ENCODE peak calls at places on chromosomes 3 and 15, in five cellular contexts. D is IMR-90, A is H4, K is RWPE1, M is EL. Z is an unnamed sample.

GRCh38 chr3:99878005-99878404 is 60.3 kb downstream of the CMSS1 start:
- DNase-seq in D (peak), A (peak), K (peak), M (peak), Z (peak)

GRCh38 chr15:77027111-77027696 is 32.3 kb downstream of the PSTPIP1 start:
- DNase-seq in D (no peak), A (no peak), K (no peak), M (no peak), Z (no peak)

GRCh38 chr3:134366221-134366927 is 7.9 kb downstream of the AMOTL2 start:
- DNase-seq in D (no peak), A (no peak), K (no peak), M (peak), Z (no peak)

GRCh38 chr3:51967384-51968174 is at the start of gene PCBP4:
- DNase-seq in D (peak), A (no peak), K (no peak), M (peak), Z (no peak)

GRCh38 chr15:81275711-81276417 is 48.1 kb downstream of the STARD5 start:
- DNase-seq in D (peak), A (no peak), K (no peak), M (no peak), Z (no peak)

GRCh38 chr3:158573714-158574113 is 2.7 kb downstream of the MLF1 start:
- DNase-seq in D (no peak), A (no peak), K (no peak), M (no peak), Z (no peak)

GRCh38 chr15:84748274-84749110 is at the start of gene ZNF592:
- DNase-seq in D (peak), A (peak), K (peak), M (peak), Z (peak)

GRCh38 chr3:72746412-72747411 is 101.5 kb downstream of the SHQ1 start:
- DNase-seq in D (peak), A (no peak), K (no peak), M (peak), Z (no peak)

GRCh38 chr3:141797819-141798405 is 34.7 kb downstream of the GRK7 start:
- DNase-seq in D (no peak), A (no peak), K (no peak), M (no peak), Z (no peak)

GRCh38 chr15:61657461-61657860 is 402.8 kb downstream of the VPS13C start:
- DNase-seq in D (no peak), A (no peak), K (no peak), M (no peak), Z (no peak)

GRCh38 chr3:72820405-72820804 is 27.8 kb downstream of the SHQ1 start:
- DNase-seq in D (peak), A (no peak), K (no peak), M (peak), Z (no peak)

GRCh38 chr3:159881828-159882309 is 106.8 kb upstream of the IL12A start:
- DNase-seq in D (no peak), A (no peak), K (peak), M (peak), Z (no peak)

GRCh38 chr3:187974857-187975257 is 179.1 kb upstream of the LPP start:
- DNase-seq in D (no peak), A (no peak), K (no peak), M (no peak), Z (no peak)

GRCh38 chr3:113166719-113167492 is 44.5 kb upstream of the BOC start:
- DNase-seq in D (peak), A (peak), K (no peak), M (peak), Z (no peak)

GRCh38 chr3:139561959-139562676 is 22.6 kb upstream of the RBP1 start:
- DNase-seq in D (peak), A (peak), K (peak), M (no peak), Z (no peak)

GRCh38 chr3:170419301-170420087 is 826 bp downstream of the CLDN11 start:
- DNase-seq in D (peak), A (no peak), K (no peak), M (peak), Z (no peak)

GRCh38 chr3:31065765-31066164 is 171.3 kb upstream of the GADL1 start:
- DNase-seq in D (no peak), A (no peak), K (no peak), M (no peak), Z (no peak)

GRCh38 chr3:34237946-34238345 is 439.5 kb downstream of the PDCD6IP start:
- DNase-seq in D (no peak), A (no peak), K (no peak), M (no peak), Z (no peak)

GRCh38 chr3:145843561-145843960 is 317.4 kb downstream of the PLOD2 start:
- DNase-seq in D (no peak), A (no peak), K (no peak), M (no peak), Z (no peak)